ENCODE peak calls at places on chromosomes 5 and 9, in nine cellular contexts. C, S, F, L, E, Y, Q, R and J are unnamed samples.
A peak's percentile ranks its signal among the peaks of the same experiment; 100 is the strongest.

GRCh38 chr9:74770508-74771261 is 117.0 kb downstream of the TRPM6 start:
- DNase-seq in C (no peak), S (peak; percentile 12), F (peak; percentile 28), L (no peak), E (peak; percentile 46), Y (no peak), Q (no peak), R (peak; percentile 5), J (peak; percentile 44)

GRCh38 chr5:169374761-169375160 is 73.8 kb upstream of the SLIT3 start:
- DNase-seq in C (no peak), S (no peak), F (no peak), L (no peak), E (no peak), Y (no peak), Q (no peak), R (peak; percentile 36), J (no peak)

GRCh38 chr9:111805841-111806241 is 11.1 kb upstream of the SHOC1 start:
- DNase-seq in C (peak; percentile 61), S (no peak), F (peak; percentile 82), L (no peak), E (no peak), Y (no peak), Q (peak; percentile 76), R (peak; percentile 34), J (no peak)

GRCh38 chr9:76500056-76500455 is 41.1 kb downstream of the GCNT1 start:
- DNase-seq in C (no peak), S (no peak), F (no peak), L (no peak), E (no peak), Y (no peak), Q (no peak), R (no peak), J (no peak)

GRCh38 chr9:110468950-110469349 is 110.6 kb downstream of the SVEP1 start:
- DNase-seq in C (no peak), S (no peak), F (no peak), L (no peak), E (no peak), Y (no peak), Q (no peak), R (no peak), J (no peak)

GRCh38 chr5:116518423-116518822 is 56.2 kb downstream of the SEMA6A start:
- DNase-seq in C (no peak), S (no peak), F (no peak), L (no peak), E (no peak), Y (no peak), Q (no peak), R (no peak), J (no peak)

GRCh38 chr9:88748566-88749238 is 213.7 kb downstream of the NXNL2 start:
- DNase-seq in C (peak; percentile 70), S (no peak), F (peak; percentile 94), L (peak; percentile 77), E (no peak), Y (peak; percentile 69), Q (peak; percentile 92), R (peak; percentile 84), J (no peak)

GRCh38 chr5:1383886-1384401 is 39.0 kb upstream of the CLPTM1L start:
- DNase-seq in C (no peak), S (no peak), F (no peak), L (no peak), E (no peak), Y (no peak), Q (no peak), R (no peak), J (no peak)

GRCh38 chr5:59188415-59189225 is 605.7 kb downstream of the RAB3C start:
- DNase-seq in C (peak; percentile 65), S (peak; percentile 40), F (peak; percentile 75), L (peak; percentile 65), E (peak; percentile 71), Y (peak; percentile 75), Q (peak; percentile 75), R (peak; percentile 74), J (peak; percentile 45)

GRCh38 chr5:132501961-132502931 is 11.7 kb upstream of the IRF1 start:
- DNase-seq in C (no peak), S (no peak), F (peak; percentile 57), L (no peak), E (no peak), Y (no peak), Q (peak; percentile 37), R (peak; percentile 53), J (no peak)

GRCh38 chr5:41240390-41240789 is 27.1 kb upstream of the C6 start:
- DNase-seq in C (no peak), S (no peak), F (no peak), L (no peak), E (no peak), Y (no peak), Q (no peak), R (no peak), J (no peak)

GRCh38 chr5:149904977-149905376 is 39.6 kb downstream of the PDE6A start:
- DNase-seq in C (no peak), S (no peak), F (no peak), L (no peak), E (no peak), Y (no peak), Q (no peak), R (no peak), J (no peak)

GRCh38 chr5:157682257-157682656 is 10.9 kb downstream of the C5orf52 start:
- DNase-seq in C (no peak), S (no peak), F (no peak), L (no peak), E (no peak), Y (no peak), Q (no peak), R (no peak), J (no peak)

GRCh38 chr9:127876764-127877562 is 512 bp downstream of the AK1 start:
- DNase-seq in C (peak; percentile 14), S (no peak), F (no peak), L (no peak), E (no peak), Y (no peak), Q (no peak), R (no peak), J (no peak)

GRCh38 chr9:83315649-83316048 is 222.6 kb downstream of the FRMD3 start:
- DNase-seq in C (no peak), S (no peak), F (no peak), L (no peak), E (no peak), Y (no peak), Q (no peak), R (no peak), J (no peak)

GRCh38 chr9:37509536-37509935 is 23.8 kb downstream of the POLR1E start:
- DNase-seq in C (no peak), S (no peak), F (no peak), L (no peak), E (no peak), Y (no peak), Q (no peak), R (no peak), J (no peak)

GRCh38 chr5:149887622-149888183 is 56.9 kb downstream of the PDE6A start:
- DNase-seq in C (peak; percentile 71), S (no peak), F (peak; percentile 43), L (no peak), E (no peak), Y (no peak), Q (peak; percentile 90), R (peak; percentile 97), J (no peak)

GRCh38 chr5:38831117-38831516 is 14.7 kb upstream of the OSMR start:
- DNase-seq in C (no peak), S (no peak), F (no peak), L (no peak), E (no peak), Y (no peak), Q (no peak), R (no peak), J (no peak)

GRCh38 chr9:79682076-79682736 is 110.4 kb downstream of the TLE4 start:
- DNase-seq in C (no peak), S (no peak), F (no peak), L (no peak), E (no peak), Y (no peak), Q (peak; percentile 30), R (no peak), J (no peak)

GRCh38 chr5:56861893-56862485 is 46.6 kb downstream of the MAP3K1 start:
- DNase-seq in C (no peak), S (no peak), F (no peak), L (no peak), E (no peak), Y (no peak), Q (no peak), R (no peak), J (no peak)

DNA sequence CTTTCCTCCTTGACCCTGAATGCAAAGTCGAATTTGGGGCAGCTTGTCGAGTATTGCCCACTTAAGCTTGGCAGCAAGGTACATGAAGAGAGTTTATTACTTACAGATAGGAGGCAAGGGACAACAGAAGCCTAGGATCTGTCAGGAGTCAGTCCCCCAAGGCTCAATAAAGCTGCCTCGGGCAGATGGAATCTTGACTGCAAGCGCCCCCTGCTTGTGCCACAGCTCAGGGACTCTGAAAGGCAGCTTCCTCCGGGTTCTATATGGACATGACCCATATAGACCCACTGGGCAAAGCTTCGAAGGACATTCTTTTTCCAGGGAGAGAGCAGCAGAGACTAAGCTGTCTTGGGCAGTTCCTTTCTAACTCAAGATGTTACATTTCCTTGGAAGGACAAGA is 971.5 kb downstream of the EFNA5 start:
- DNase-seq in C (no peak), S (no peak), F (no peak), L (no peak), E (peak; percentile 37), Y (no peak), Q (no peak), R (no peak), J (no peak)
- TF ChIP-seq CTCF in C (no peak), S (no peak), F (no peak), L (no peak), E (peak; percentile 12), Y (no peak), Q (no peak), R (peak; percentile 29), J (no peak)

GRCh38 chr5:9461246-9461645 is 84.6 kb downstream of the SEMA5A start:
- DNase-seq in C (no peak), S (no peak), F (no peak), L (no peak), E (no peak), Y (no peak), Q (no peak), R (no peak), J (no peak)
- TF ChIP-seq CTCF in C (no peak), S (no peak), F (no peak), L (no peak), E (no peak), Y (no peak), Q (no peak), R (no peak), J (no peak)

DNA sequence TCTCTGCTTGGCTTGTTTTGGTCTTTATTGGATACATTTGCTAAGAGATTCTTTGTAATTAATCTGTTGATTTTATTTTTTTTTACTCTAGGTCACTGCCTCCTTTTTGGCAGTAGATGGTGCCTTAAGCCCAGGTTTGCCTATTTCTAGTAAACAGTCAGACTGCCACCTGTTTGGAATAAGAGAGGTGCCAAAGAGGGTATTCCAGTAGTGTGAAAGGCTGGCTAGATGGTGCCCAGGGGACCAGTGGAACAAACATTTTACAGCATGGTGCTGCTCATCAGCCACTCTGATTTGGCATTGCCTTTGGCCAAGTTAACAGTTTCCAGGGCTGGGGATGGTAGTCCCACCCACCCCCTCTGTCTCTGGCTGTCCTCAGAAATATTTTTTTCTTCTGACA is 36.7 kb upstream of the FBXL7 start:
- DNase-seq in C (peak; percentile 34), S (no peak), F (peak; percentile 36), L (no peak), E (no peak), Y (no peak), Q (peak; percentile 53), R (peak; percentile 13), J (no peak)
- TF ChIP-seq CTCF in C (peak; percentile 71), S (peak; percentile 61), F (peak; percentile 50), L (peak; percentile 26), E (no peak), Y (peak; percentile 47), Q (peak; percentile 57), R (peak; percentile 60), J (no peak)

GRCh38 chr5:10456583-10457562 is 15.2 kb downstream of the ROPN1L start:
- DNase-seq in C (peak; percentile 55), S (no peak), F (peak; percentile 88), L (no peak), E (no peak), Y (no peak), Q (peak; percentile 34), R (no peak), J (no peak)
- TF ChIP-seq CTCF in C (no peak), S (no peak), F (no peak), L (no peak), E (no peak), Y (no peak), Q (no peak), R (no peak), J (no peak)